ENCODE peak calls at places on chromosome 10, in six cellular contexts. V, N, J, X, S and Z are unnamed samples.
A peak's percentile ranks its signal among the peaks of the same experiment; 100 is the strongest.

GRCh38 chr10:99993994-99994689 is 15.6 kb downstream of the DNMBP start:
- DNase-seq in N (peak; percentile 95), V (peak; percentile 98), S (no peak), X (peak; percentile 35), J (no peak), Z (peak; percentile 62)

GRCh38 chr10:119308089-119308488 is 100.7 kb downstream of the GRK5 start:
- DNase-seq in J (no peak), V (no peak), X (no peak), N (no peak), S (no peak), Z (no peak)

GRCh38 chr10:68492118-68492517 is 20.3 kb upstream of the DNA2 start:
- DNase-seq in J (no peak), N (peak; percentile 29), S (no peak), V (no peak), X (peak; percentile 18), Z (no peak)

GRCh38 chr10:119703903-119704508 is 21.8 kb upstream of the INPP5F start:
- DNase-seq in N (no peak), S (no peak), V (no peak), J (no peak), X (no peak), Z (no peak)

GRCh38 chr10:48526371-48526821 is 78.5 kb downstream of the ARHGAP22 start:
- DNase-seq in J (peak; percentile 36), N (peak; percentile 92), X (no peak), S (no peak), V (peak; percentile 67), Z (no peak)

GRCh38 chr10:101014966-101015581 is 15.5 kb downstream of the LZTS2 start:
- DNase-seq in S (no peak), V (peak; percentile 96), J (no peak), N (peak; percentile 98), X (no peak), Z (no peak)

GRCh38 chr10:133394801-133395221 is 854 bp downstream of the MTG1 start:
- DNase-seq in J (no peak), N (no peak), X (no peak), S (no peak), V (no peak), Z (no peak)

GRCh38 chr10:132164801-132165278 is 21.9 kb upstream of the DPYSL4 start:
- DNase-seq in S (no peak), V (no peak), N (no peak), X (no peak), J (no peak), Z (no peak)

GRCh38 chr10:26502988-26503387 is 64.8 kb downstream of the APBB1IP start:
- DNase-seq in X (peak; percentile 34), N (no peak), V (no peak), J (no peak), S (no peak), Z (no peak)

GRCh38 chr10:5442056-5442989 is 30.0 kb downstream of the NET1 start:
- DNase-seq in N (peak; percentile 55), V (peak; percentile 69), X (peak; percentile 94), S (no peak), J (no peak), Z (peak; percentile 39)

GRCh38 chr10:983951-984705 is 4.1 kb upstream of the GTPBP4 start:
- DNase-seq in J (no peak), N (peak; percentile 85), S (no peak), V (no peak), X (peak; percentile 95), Z (no peak)

GRCh38 chr10:79376078-79376628 is 28.9 kb downstream of the PPIF start:
- DNase-seq in X (no peak), J (no peak), S (peak; percentile 39), N (no peak), V (no peak), Z (no peak)

GRCh38 chr10:128059266-128059850 is 66.9 kb downstream of the MKI67 start:
- DNase-seq in J (no peak), N (no peak), V (no peak), X (no peak), S (no peak), Z (no peak)

GRCh38 chr10:3514691-3515090 is 270.3 kb downstream of the KLF6 start:
- DNase-seq in X (no peak), V (no peak), S (no peak), N (no peak), J (no peak), Z (no peak)

GRCh38 chr10:128759174-128759573 is 633.0 kb upstream of the MKI67 start:
- DNase-seq in V (no peak), J (no peak), S (no peak), N (no peak), X (no peak), Z (no peak)

GRCh38 chr10:7409045-7409731 is 1.6 kb downstream of the SFMBT2 start:
- DNase-seq in S (no peak), V (peak; percentile 47), N (no peak), J (no peak), X (peak; percentile 23), Z (peak; percentile 45)

GRCh38 chr10:72334832-72335393 is 19.8 kb downstream of the DNAJB12 start:
- DNase-seq in S (peak; percentile 51), V (peak; percentile 98), J (no peak), N (peak; percentile 79), X (no peak), Z (no peak)

GRCh38 chr10:131943021-131943814 is 38.5 kb downstream of the BNIP3 start:
- DNase-seq in J (no peak), X (no peak), N (no peak), S (peak; percentile 66), V (peak; percentile 10), Z (peak; percentile 67)

GRCh38 chr10:52185256-52185655 is 128.8 kb upstream of the DKK1 start:
- DNase-seq in N (no peak), X (no peak), V (no peak), J (no peak), S (no peak), Z (no peak)

GRCh38 chr10:22615819-22616499 is 98.4 kb downstream of the PIP4K2A start:
- DNase-seq in V (peak; percentile 35), X (peak; percentile 31), N (no peak), J (no peak), S (no peak), Z (no peak)

GRCh38 chr10:97169911-97170693 is 15.7 kb downstream of the SLIT1 start:
- DNase-seq in N (no peak), S (no peak), X (peak; percentile 8), J (no peak), V (no peak), Z (no peak)

GRCh38 chr10:47311193-47311899 is 10.9 kb upstream of the GDF2 start:
- DNase-seq in X (no peak), S (no peak), N (no peak), V (no peak), J (no peak), Z (no peak)

GRCh38 chr10:43194861-43195260 is 56.6 kb downstream of the CSGALNACT2 start:
- DNase-seq in J (no peak), X (no peak), N (no peak), V (no peak), S (peak; percentile 39), Z (no peak)

GRCh38 chr10:110498982-110499795 is 1.5 kb downstream of the DUSP5 start:
- DNase-seq in V (peak; percentile 68), N (peak; percentile 74), J (no peak), S (peak; percentile 73), X (peak; percentile 54), Z (peak; percentile 96)
- H3K27ac ChIP-seq in V (peak overlapping the region; percentile 81), N (peak overlapping the region; percentile 73), J (no peak overlapping the region), S (no peak overlapping the region), X (peak overlapping the region; percentile 69), Z (peak overlapping the region; percentile 88)

GRCh38 chr10:89643812-89644690 is 991 bp downstream of the PANK1 start:
- DNase-seq in S (peak; percentile 84), V (peak; percentile 99), J (peak; percentile 93), N (peak; percentile 96), X (peak; percentile 61), Z (peak; percentile 98)
- H3K18ac ChIP-seq in S (peak overlapping the region; percentile 64), V (peak overlapping the region; percentile 96), J (peak overlapping the region; percentile 97), N (no peak overlapping the region), X (peak overlapping the region; percentile 70), Z (peak overlapping the region; percentile 96)

GRCh38 chr10:94608530-94608929 is 62.9 kb downstream of the HELLS start:
- DNase-seq in N (no peak), S (no peak), X (no peak), V (no peak), J (no peak), Z (no peak)

GRCh38 chr10:94607111-94607510 is 61.5 kb downstream of the HELLS start:
- DNase-seq in N (no peak), J (no peak), X (no peak), V (no peak), S (no peak), Z (no peak)

DNA sequence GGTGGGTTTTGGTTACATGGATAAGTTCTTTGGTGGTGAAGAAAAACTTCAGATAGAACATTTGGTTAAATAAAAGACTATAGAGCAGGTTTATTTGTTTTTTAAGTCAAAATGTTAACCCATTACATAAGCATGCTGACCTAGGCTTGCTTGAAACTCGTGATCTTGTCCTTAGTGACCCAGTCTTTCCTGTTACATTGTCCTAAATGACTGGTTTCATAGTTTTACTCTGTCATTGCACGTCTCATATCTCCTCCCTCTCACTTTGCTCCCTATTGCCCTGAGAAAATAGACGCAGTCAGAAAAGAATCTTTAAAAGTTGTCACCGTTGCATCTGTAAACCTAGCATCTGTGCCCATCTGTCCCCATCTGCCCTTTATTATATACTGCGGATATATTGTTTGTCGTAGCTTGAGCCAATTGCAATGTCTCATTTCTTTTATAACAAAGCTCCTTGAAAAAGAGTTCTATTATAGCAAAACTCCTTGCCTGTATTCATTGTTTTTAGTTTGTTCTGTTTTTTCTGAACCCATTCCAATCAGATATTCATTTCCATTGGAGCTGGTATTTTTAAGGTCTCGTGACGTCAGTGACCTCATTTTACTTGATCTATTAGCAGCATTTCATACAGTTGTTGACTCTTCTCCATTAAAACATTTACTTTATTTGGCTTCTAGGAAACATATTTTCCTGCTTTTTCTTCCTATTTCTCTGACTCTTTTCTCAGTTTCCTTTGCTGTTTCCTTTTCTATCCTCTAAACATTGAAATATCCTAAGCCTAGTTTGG is 57.3 kb downstream of the HELLS start:
- DNase-seq in V (no peak), J (no peak), S (no peak), X (no peak), N (no peak), Z (no peak)
- H3K36me3 ChIP-seq in V (no peaks in the 10 kb centered on the region), J (peaks cover 8% of the 10 kb centered on the region), S (peaks cover 27% of the 10 kb centered on the region), X (peaks cover 10% of the 10 kb centered on the region), N (peaks cover 5% of the 10 kb centered on the region), Z (peaks cover 6% of the 10 kb centered on the region)

GRCh38 chr10:34406463-34407138 is 408.5 kb downstream of the PARD3 start:
- DNase-seq in N (no peak), J (no peak), V (no peak), X (no peak), S (no peak), Z (no peak)

GRCh38 chr10:34405611-34406462 is 409.3 kb downstream of the PARD3 start:
- DNase-seq in N (peak; percentile 53), S (no peak), X (no peak), J (no peak), V (peak; percentile 31), Z (no peak)

GRCh38 chr10:34413214-34413613 is 401.9 kb downstream of the PARD3 start:
- DNase-seq in J (no peak), N (no peak), V (no peak), X (no peak), S (no peak), Z (peak; percentile 78)

GRCh38 chr10:34403512-34403911 is 411.6 kb downstream of the PARD3 start:
- DNase-seq in J (no peak), S (no peak), N (peak; percentile 85), X (no peak), V (peak; percentile 66), Z (no peak)

DNA sequence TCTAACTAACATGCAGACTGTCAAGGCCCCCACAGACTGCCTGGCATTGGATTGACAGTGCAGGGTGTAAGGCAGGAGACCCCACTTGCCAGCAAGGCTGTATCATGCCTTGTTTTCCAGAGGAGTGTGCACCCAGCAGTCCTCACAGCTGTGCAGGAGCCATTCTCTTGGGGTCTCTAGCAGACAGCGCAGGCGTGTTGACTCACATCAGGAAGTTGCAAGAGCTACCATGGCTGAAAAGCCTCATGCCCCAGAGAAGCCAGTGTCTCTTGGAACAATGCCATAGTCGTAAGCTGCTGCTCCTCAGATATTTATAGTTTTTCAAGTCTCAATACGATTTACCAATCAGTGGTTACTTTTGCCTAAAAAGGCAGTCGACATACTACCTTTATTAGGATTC is 407.9 kb downstream of the PARD3 start:
- DNase-seq in V (peak; percentile 81), X (no peak), J (no peak), N (peak; percentile 64), S (no peak), Z (no peak)
- H3K27ac ChIP-seq in V (peak overlapping the region; percentile 35), X (no peak overlapping the region), J (no peak overlapping the region), N (no peak overlapping the region), S (no peak overlapping the region), Z (no peak overlapping the region)